ENCODE peak calls at places on chromosomes 13 and 19, in ten cellular contexts. D, L, W, E, I, K, X, V, C and A are unnamed samples.

GRCh38 chr13:46372071-46372470 is 15.0 kb downstream of the RUBCNL start:
- DNase-seq in E (no peak), I (no peak), C (no peak), L (no peak), D (no peak), K (no peak), V (no peak), X (no peak), W (no peak), A (no peak)

GRCh38 chr13:52788011-52788410 is 48.4 kb upstream of the CNMD start:
- DNase-seq in X (no peak), V (no peak), W (no peak), K (no peak), D (no peak), E (no peak), I (no peak), C (no peak), L (no peak), A (no peak)

GRCh38 chr19:46021531-46022041 is 1.3 kb downstream of the PGLYRP1 start:
- DNase-seq in C (no peak), W (no peak), X (no peak), I (no peak), D (no peak), E (no peak), K (peak; percentile 46), L (peak; percentile 35), V (no peak), A (peak; percentile 76)

GRCh38 chr19:3606174-3606689 is 443 bp downstream of the TBXA2R start:
- DNase-seq in K (peak; percentile 78), V (no peak), I (no peak), L (no peak), W (no peak), C (peak; percentile 51), X (no peak), D (peak; percentile 18), E (no peak), A (peak; percentile 90)

GRCh38 chr19:53086949-53087348 is 16.3 kb downstream of the ZNF160 start:
- DNase-seq in L (no peak), D (no peak), I (no peak), K (no peak), E (peak; percentile 86), X (no peak), W (peak; percentile 73), C (no peak), V (peak; percentile 17), A (no peak)

GRCh38 chr13:20053891-20054290 is 95.4 kb downstream of the ZMYM2 start:
- DNase-seq in X (no peak), V (no peak), I (no peak), L (no peak), K (no peak), E (no peak), W (no peak), D (no peak), C (no peak), A (no peak)

GRCh38 chr13:51683537-51684050 is 99.3 kb downstream of the WDFY2 start:
- DNase-seq in L (no peak), V (no peak), K (no peak), D (no peak), X (no peak), W (no peak), I (no peak), E (no peak), C (no peak), A (no peak)

GRCh38 chr13:102897371-102898138 is 51.7 kb downstream of the ERCC5 start:
- DNase-seq in W (peak; percentile 66), K (no peak), D (no peak), X (no peak), E (no peak), I (no peak), L (no peak), V (no peak), C (no peak), A (no peak)

GRCh38 chr13:38590796-38591507 is 95.9 kb upstream of the FREM2 start:
- DNase-seq in K (peak; percentile 56), X (no peak), W (no peak), I (no peak), L (peak; percentile 56), D (no peak), E (no peak), V (no peak), C (no peak), A (no peak)

DNA sequence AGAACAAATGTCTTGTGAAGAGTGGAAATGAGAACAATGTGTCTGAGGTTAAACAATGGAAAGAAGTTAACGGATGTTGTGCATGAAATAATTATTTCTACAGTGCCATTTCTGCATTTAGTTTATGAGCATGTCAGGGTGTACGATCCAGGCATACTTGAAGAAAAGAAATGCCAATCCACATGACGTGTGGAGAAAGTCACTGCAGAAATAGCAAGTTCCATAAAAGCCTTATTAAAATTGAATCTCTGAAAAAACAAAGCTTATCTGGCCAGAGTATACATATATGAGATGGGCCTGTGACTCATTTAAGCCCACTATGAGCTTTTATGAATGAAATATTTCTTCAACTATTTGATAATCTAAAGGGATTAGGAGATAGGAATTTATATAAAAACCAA is 426.1 kb downstream of the EFNB2 start:
- DNase-seq in V (peak; percentile 69), W (no peak), L (no peak), K (no peak), E (peak; percentile 55), D (no peak), C (no peak), I (no peak), X (no peak), A (no peak)
- H3K4me3 ChIP-seq in V (no peak overlapping the region), W (no peak overlapping the region), L (no peak overlapping the region), K (no peak overlapping the region), E (no peak overlapping the region), D (no peak overlapping the region), C (no peak overlapping the region), I (no peak overlapping the region), X (no peak overlapping the region), A (no peak overlapping the region)

DNA sequence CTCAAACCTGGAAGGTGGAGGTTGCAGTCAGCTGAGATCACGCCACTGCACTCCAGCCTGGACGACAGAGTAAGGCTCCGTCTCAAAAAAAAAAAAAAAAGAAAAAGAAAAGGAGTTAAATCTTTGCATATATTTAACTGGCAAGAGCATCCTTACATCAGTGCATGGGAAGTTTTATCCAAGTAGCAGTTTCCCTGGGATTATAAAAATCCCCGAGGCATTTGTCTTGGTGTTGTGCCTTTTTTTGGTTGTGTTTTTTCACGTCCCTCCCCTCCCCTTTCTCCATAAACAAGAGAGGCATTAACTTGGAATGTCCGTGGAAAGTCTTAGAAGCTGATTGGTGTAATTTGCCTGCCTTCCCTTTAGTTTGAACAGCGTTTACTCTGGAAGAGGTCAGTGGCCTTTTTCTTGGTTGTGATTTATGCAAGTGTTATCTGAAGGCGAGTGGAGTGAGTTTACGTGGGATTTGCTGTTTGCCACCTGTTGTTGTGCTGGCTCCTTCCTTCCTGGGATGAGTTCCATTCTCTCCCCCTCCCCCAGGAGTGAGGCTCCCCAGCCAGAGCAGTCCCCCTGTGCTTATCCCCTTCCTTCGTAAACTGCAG is 7.1 kb downstream of the ACTN4 start:
- DNase-seq in D (no peak), X (peak; percentile 86), V (peak; percentile 52), K (no peak), L (no peak), I (no peak), E (no peak), W (no peak), C (no peak), A (no peak)
- H3K4me3 ChIP-seq in D (no peak overlapping the region), X (no peak overlapping the region), V (no peak overlapping the region), K (no peak overlapping the region), L (no peak overlapping the region), I (no peak overlapping the region), E (no peak overlapping the region), W (peak overlapping the region; percentile 86), C (peak overlapping the region; percentile 17), A (no peak overlapping the region)

GRCh38 chr19:14442904-14443631 is 10.0 kb downstream of the PKN1 start:
- DNase-seq in C (no peak), K (no peak), W (no peak), E (no peak), X (no peak), V (no peak), I (no peak), L (no peak), D (no peak), A (no peak)

GRCh38 chr19:14439014-14439413 is 5.9 kb downstream of the PKN1 start:
- DNase-seq in C (no peak), D (no peak), I (no peak), W (no peak), X (no peak), K (no peak), E (no peak), L (no peak), V (no peak), A (no peak)

GRCh38 chr19:14437578-14438140 is 4.6 kb downstream of the PKN1 start:
- DNase-seq in V (no peak), K (no peak), X (no peak), I (no peak), W (no peak), C (no peak), D (no peak), E (peak; percentile 50), L (no peak), A (no peak)

GRCh38 chr19:14441041-14441938 is 8.2 kb downstream of the PKN1 start:
- DNase-seq in I (no peak), V (no peak), E (no peak), D (no peak), X (no peak), C (no peak), K (no peak), W (no peak), L (no peak), A (no peak)

DNA sequence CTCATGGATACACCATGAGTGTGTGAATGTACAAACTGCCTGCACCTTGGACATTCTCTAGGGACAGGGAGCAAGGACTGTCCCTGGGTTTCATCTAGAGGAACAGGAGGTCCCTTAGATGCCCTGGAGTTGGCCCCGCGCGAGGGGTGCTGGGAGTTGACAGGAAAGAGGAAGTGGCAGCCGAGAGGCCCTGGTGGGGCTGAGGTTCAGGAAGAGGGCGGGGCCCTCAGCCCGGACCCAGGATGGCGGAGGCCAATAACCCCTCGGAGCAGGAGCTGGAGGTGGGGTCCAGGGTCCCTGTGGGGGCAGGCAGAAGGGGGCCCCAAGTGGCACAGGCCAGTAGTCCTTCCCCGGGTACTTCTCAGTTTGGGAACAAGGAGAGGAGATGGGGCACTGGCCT is 6.9 kb downstream of the PKN1 start:
- DNase-seq in L (peak; percentile 90), C (no peak), K (peak; percentile 72), W (peak; percentile 83), D (peak; percentile 69), E (peak; percentile 10), X (no peak), I (no peak), V (no peak), A (no peak)
- H3K4me3 ChIP-seq in L (no peak overlapping the region), C (no peak overlapping the region), K (peak overlapping the region; percentile 27), W (peak overlapping the region; percentile 32), D (peak overlapping the region; percentile 75), E (no peak overlapping the region), X (no peak overlapping the region), I (no peak overlapping the region), V (no peak overlapping the region), A (no peak overlapping the region)

DNA sequence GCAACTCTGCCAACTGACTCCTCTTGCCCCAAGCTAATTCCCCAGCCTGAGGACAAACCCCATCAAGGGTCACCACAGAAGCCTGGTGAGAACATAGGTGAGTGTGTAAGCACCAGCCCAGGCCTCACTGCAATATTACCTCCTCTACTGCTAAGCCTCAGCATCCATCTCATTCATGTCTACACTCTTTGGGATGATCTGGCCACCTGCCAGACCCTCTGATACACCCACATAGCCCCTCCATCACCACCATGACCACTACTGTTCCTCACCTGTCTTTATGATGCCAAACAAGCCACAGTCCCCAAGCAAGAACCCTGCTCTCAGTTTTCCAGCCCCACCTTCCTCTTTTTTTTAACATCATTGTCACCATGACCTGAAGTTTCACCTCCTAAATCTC is 2.3 kb downstream of the ZNF792 start:
- DNase-seq in K (no peak), E (no peak), W (no peak), I (no peak), C (no peak), L (no peak), D (no peak), X (no peak), V (no peak), A (no peak)
- H3K4me3 ChIP-seq in K (no peak overlapping the region), E (peak overlapping the region; percentile 91), W (peak overlapping the region; percentile 99), I (peak overlapping the region; percentile 91), C (no peak overlapping the region), L (no peak overlapping the region), D (peak overlapping the region; percentile 80), X (no peak overlapping the region), V (no peak overlapping the region), A (no peak overlapping the region)